ENCODE peak calls at places on chromosomes 4 and X, in ten cellular contexts. One of them, this sample, is unnamed.
A peak's percentile ranks its signal among the peaks of the same experiment; 100 is the strongest.

GRCh38 chr4:158835456-158836369 is 66.9 kb downstream of the FNIP2 start:
- DNase-seq in breast epithelium: no peak
- DNase-seq in endodermal cell: no peak
- DNase-seq in heart left ventricle: no peak
- DNase-seq in spleen: no peak
- DNase-seq in CD4-positive, alpha-beta T cell: no peak
- DNase-seq in body of pancreas: peak; percentile 36
- DNase-seq in adrenal gland: no peak
- DNase-seq in GM23338: no peak
- DNase-seq in cardiac muscle cell: no peak
- DNase-seq in this sample: peak; percentile 43

GRCh38 chr4:42391981-42392380 is 5.3 kb upstream of the SHISA3 start:
- DNase-seq in breast epithelium: no peak
- DNase-seq in endodermal cell: no peak
- DNase-seq in heart left ventricle: peak; percentile 78
- DNase-seq in spleen: no peak
- DNase-seq in CD4-positive, alpha-beta T cell: no peak
- DNase-seq in body of pancreas: no peak
- DNase-seq in adrenal gland: peak; percentile 91
- DNase-seq in GM23338: no peak
- DNase-seq in cardiac muscle cell: no peak
- DNase-seq in this sample: no peak

GRCh38 chr4:29151584-29151983 is 1568.6 kb upstream of the PCDH7 start:
- DNase-seq in breast epithelium: no peak
- DNase-seq in endodermal cell: no peak
- DNase-seq in heart left ventricle: no peak
- DNase-seq in spleen: no peak
- DNase-seq in CD4-positive, alpha-beta T cell: no peak
- DNase-seq in body of pancreas: no peak
- DNase-seq in adrenal gland: no peak
- DNase-seq in GM23338: no peak
- DNase-seq in cardiac muscle cell: no peak
- DNase-seq in this sample: no peak

GRCh38 chrX:100263650-100264049 is 146.4 kb downstream of the PCDH19 start:
- DNase-seq in breast epithelium: no peak
- DNase-seq in endodermal cell: no peak
- DNase-seq in heart left ventricle: no peak
- DNase-seq in spleen: no peak
- DNase-seq in CD4-positive, alpha-beta T cell: no peak
- DNase-seq in body of pancreas: no peak
- DNase-seq in adrenal gland: no peak
- DNase-seq in GM23338: no peak
- DNase-seq in cardiac muscle cell: no peak
- DNase-seq in this sample: no peak

GRCh38 chrX:72254835-72255234 is 16.0 kb upstream of the ERCC6L start:
- DNase-seq in breast epithelium: no peak
- DNase-seq in endodermal cell: no peak
- DNase-seq in heart left ventricle: no peak
- DNase-seq in spleen: no peak
- DNase-seq in CD4-positive, alpha-beta T cell: no peak
- DNase-seq in body of pancreas: no peak
- DNase-seq in adrenal gland: no peak
- DNase-seq in GM23338: peak; percentile 28
- DNase-seq in cardiac muscle cell: no peak
- DNase-seq in this sample: no peak

GRCh38 chrX:123854329-123854728 is 5.5 kb upstream of the XIAP start:
- DNase-seq in breast epithelium: no peak
- DNase-seq in endodermal cell: no peak
- DNase-seq in heart left ventricle: no peak
- DNase-seq in spleen: no peak
- DNase-seq in CD4-positive, alpha-beta T cell: no peak
- DNase-seq in body of pancreas: no peak
- DNase-seq in adrenal gland: no peak
- DNase-seq in GM23338: no peak
- DNase-seq in cardiac muscle cell: peak; percentile 17
- DNase-seq in this sample: no peak

GRCh38 chrX:104013606-104014005 is at the start of gene H2BW1:
- DNase-seq in breast epithelium: no peak
- DNase-seq in endodermal cell: no peak
- DNase-seq in heart left ventricle: no peak
- DNase-seq in spleen: no peak
- DNase-seq in CD4-positive, alpha-beta T cell: no peak
- DNase-seq in body of pancreas: no peak
- DNase-seq in adrenal gland: no peak
- DNase-seq in GM23338: peak; percentile 1
- DNase-seq in cardiac muscle cell: no peak
- DNase-seq in this sample: no peak

GRCh38 chr4:15906024-15906443 is 32.5 kb downstream of the FGFBP1 start:
- DNase-seq in breast epithelium: peak; percentile 30
- DNase-seq in endodermal cell: peak; percentile 93
- DNase-seq in heart left ventricle: peak; percentile 24
- DNase-seq in spleen: peak; percentile 92
- DNase-seq in CD4-positive, alpha-beta T cell: no peak
- DNase-seq in body of pancreas: peak; percentile 40
- DNase-seq in adrenal gland: no peak
- DNase-seq in GM23338: peak; percentile 75
- DNase-seq in cardiac muscle cell: no peak
- DNase-seq in this sample: peak; percentile 96

GRCh38 chrX:153494541-153495361 is at the start of gene BGN:
- DNase-seq in breast epithelium: no peak
- DNase-seq in endodermal cell: peak; percentile 81
- DNase-seq in heart left ventricle: peak; percentile 62
- DNase-seq in spleen: no peak
- DNase-seq in CD4-positive, alpha-beta T cell: no peak
- DNase-seq in body of pancreas: no peak
- DNase-seq in adrenal gland: peak; percentile 50
- DNase-seq in GM23338: peak; percentile 52
- DNase-seq in cardiac muscle cell: peak; percentile 82
- DNase-seq in this sample: peak; percentile 62

DNA sequence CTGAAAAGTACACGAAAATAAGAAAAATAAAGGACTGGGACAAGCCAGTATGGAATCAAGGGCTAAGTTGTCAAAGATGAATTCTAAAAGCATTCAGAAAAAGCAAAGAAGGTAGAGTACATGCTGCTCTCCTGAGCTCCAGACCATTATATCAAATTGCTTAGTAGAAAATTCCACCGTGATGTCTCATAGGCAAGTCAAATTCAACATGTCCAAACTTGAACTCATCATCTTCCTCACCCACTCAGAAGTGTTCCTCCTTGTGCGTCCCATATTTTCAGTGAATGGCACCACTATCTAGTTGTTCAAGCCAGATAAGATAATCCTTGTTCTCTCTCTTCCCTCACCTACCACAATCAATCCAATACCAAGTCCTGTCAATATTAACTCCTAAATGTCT is 37.5 kb upstream of the IL13RA2 start:
- DNase-seq in breast epithelium: no peak
- DNase-seq in endodermal cell: no peak
- DNase-seq in heart left ventricle: no peak
- DNase-seq in spleen: no peak
- DNase-seq in CD4-positive, alpha-beta T cell: no peak
- DNase-seq in body of pancreas: no peak
- DNase-seq in adrenal gland: no peak
- DNase-seq in GM23338: no peak
- DNase-seq in cardiac muscle cell: no peak
- DNase-seq in this sample: no peak
- H3K27me3 ChIP-seq in breast epithelium: no peaks in the 10 kb centered on the region
- H3K27me3 ChIP-seq in endodermal cell: no peaks in the 10 kb centered on the region
- H3K27me3 ChIP-seq in heart left ventricle: no peaks in the 10 kb centered on the region
- H3K27me3 ChIP-seq in spleen: peaks cover 7% of the 10 kb centered on the region
- H3K27me3 ChIP-seq in CD4-positive, alpha-beta T cell: no peaks in the 10 kb centered on the region
- H3K27me3 ChIP-seq in body of pancreas: no peaks in the 10 kb centered on the region
- H3K27me3 ChIP-seq in adrenal gland: peaks cover 19% of the 10 kb centered on the region
- H3K27me3 ChIP-seq in GM23338: no peaks in the 10 kb centered on the region
- H3K27me3 ChIP-seq in cardiac muscle cell: no peaks in the 10 kb centered on the region
- H3K27me3 ChIP-seq in this sample: no peaks in the 10 kb centered on the region

GRCh38 chr4:84167579-84167978 is 331.5 kb downstream of the NKX6-1 start:
- DNase-seq in breast epithelium: no peak
- DNase-seq in endodermal cell: peak; percentile 77
- DNase-seq in heart left ventricle: no peak
- DNase-seq in spleen: no peak
- DNase-seq in CD4-positive, alpha-beta T cell: no peak
- DNase-seq in body of pancreas: no peak
- DNase-seq in adrenal gland: no peak
- DNase-seq in GM23338: peak; percentile 71
- DNase-seq in cardiac muscle cell: no peak
- DNase-seq in this sample: peak; percentile 69
- TF ChIP-seq CTCF in breast epithelium: no peak
- TF ChIP-seq CTCF in endodermal cell: peak; percentile 77
- TF ChIP-seq CTCF in heart left ventricle: no peak
- TF ChIP-seq CTCF in spleen: no peak
- TF ChIP-seq CTCF in CD4-positive, alpha-beta T cell: no peak
- TF ChIP-seq CTCF in body of pancreas: no peak
- TF ChIP-seq CTCF in adrenal gland: no peak
- TF ChIP-seq CTCF in GM23338: peak; percentile 61
- TF ChIP-seq CTCF in cardiac muscle cell: no peak
- TF ChIP-seq CTCF in this sample: peak; percentile 72

GRCh38 chr4:1170805-1171305 is 1.5 kb downstream of the SPON2 start:
- DNase-seq in breast epithelium: no peak
- DNase-seq in endodermal cell: no peak
- DNase-seq in heart left ventricle: no peak
- DNase-seq in spleen: peak; percentile 77
- DNase-seq in CD4-positive, alpha-beta T cell: no peak
- DNase-seq in body of pancreas: peak; percentile 16
- DNase-seq in adrenal gland: no peak
- DNase-seq in GM23338: no peak
- DNase-seq in cardiac muscle cell: no peak
- DNase-seq in this sample: no peak

GRCh38 chr4:1172228-1172851 is at the start of gene SPON2:
- DNase-seq in breast epithelium: no peak
- DNase-seq in endodermal cell: peak; percentile 81
- DNase-seq in heart left ventricle: peak; percentile 70
- DNase-seq in spleen: peak; percentile 81
- DNase-seq in CD4-positive, alpha-beta T cell: no peak
- DNase-seq in body of pancreas: peak; percentile 33
- DNase-seq in adrenal gland: peak; percentile 35
- DNase-seq in GM23338: peak; percentile 62
- DNase-seq in cardiac muscle cell: peak; percentile 83
- DNase-seq in this sample: peak; percentile 56

GRCh38 chr4:1172971-1173757 is 781 bp upstream of the SPON2 start:
- DNase-seq in breast epithelium: no peak
- DNase-seq in endodermal cell: peak; percentile 63
- DNase-seq in heart left ventricle: no peak
- DNase-seq in spleen: no peak
- DNase-seq in CD4-positive, alpha-beta T cell: no peak
- DNase-seq in body of pancreas: peak; percentile 35
- DNase-seq in adrenal gland: peak; percentile 26
- DNase-seq in GM23338: peak; percentile 59
- DNase-seq in cardiac muscle cell: peak; percentile 78
- DNase-seq in this sample: peak; percentile 59

GRCh38 chr4:1170156-1170804 is 2.1 kb downstream of the SPON2 start:
- DNase-seq in breast epithelium: no peak
- DNase-seq in endodermal cell: peak; percentile 39
- DNase-seq in heart left ventricle: no peak
- DNase-seq in spleen: peak; percentile 74
- DNase-seq in CD4-positive, alpha-beta T cell: no peak
- DNase-seq in body of pancreas: no peak
- DNase-seq in adrenal gland: no peak
- DNase-seq in GM23338: no peak
- DNase-seq in cardiac muscle cell: no peak
- DNase-seq in this sample: no peak

GRCh38 chr4:1171306-1172227 is 816 bp downstream of the SPON2 start:
- DNase-seq in breast epithelium: no peak
- DNase-seq in endodermal cell: peak; percentile 82
- DNase-seq in heart left ventricle: no peak
- DNase-seq in spleen: peak; percentile 88
- DNase-seq in CD4-positive, alpha-beta T cell: peak; percentile 54
- DNase-seq in body of pancreas: peak; percentile 28
- DNase-seq in adrenal gland: peak; percentile 27
- DNase-seq in GM23338: peak; percentile 79
- DNase-seq in cardiac muscle cell: peak; percentile 45
- DNase-seq in this sample: peak; percentile 59
- H3K27me3 ChIP-seq in breast epithelium: peaks cover 8% of the 10 kb centered on the region
- H3K27me3 ChIP-seq in endodermal cell: peaks cover 78% of the 10 kb centered on the region
- H3K27me3 ChIP-seq in heart left ventricle: peaks cover 12% of the 10 kb centered on the region
- H3K27me3 ChIP-seq in spleen: peaks cover 48% of the 10 kb centered on the region
- H3K27me3 ChIP-seq in CD4-positive, alpha-beta T cell: peaks cover 31% of the 10 kb centered on the region
- H3K27me3 ChIP-seq in body of pancreas: no peaks in the 10 kb centered on the region
- H3K27me3 ChIP-seq in adrenal gland: peaks cover 22% of the 10 kb centered on the region
- H3K27me3 ChIP-seq in GM23338: peaks cover 71% of the 10 kb centered on the region
- H3K27me3 ChIP-seq in cardiac muscle cell: peaks cover 88% of the 10 kb centered on the region
- H3K27me3 ChIP-seq in this sample: peaks cover 48% of the 10 kb centered on the region

GRCh38 chr4:38724507-38724808 is 58.3 kb downstream of the TLR10 start:
- DNase-seq in breast epithelium: no peak
- DNase-seq in endodermal cell: no peak
- DNase-seq in heart left ventricle: no peak
- DNase-seq in spleen: no peak
- DNase-seq in CD4-positive, alpha-beta T cell: no peak
- DNase-seq in body of pancreas: no peak
- DNase-seq in adrenal gland: no peak
- DNase-seq in GM23338: no peak
- DNase-seq in cardiac muscle cell: no peak
- DNase-seq in this sample: no peak

GRCh38 chr4:38730830-38731646 is 51.8 kb downstream of the TLR10 start:
- DNase-seq in breast epithelium: peak; percentile 30
- DNase-seq in endodermal cell: peak; percentile 98
- DNase-seq in heart left ventricle: peak; percentile 85
- DNase-seq in spleen: peak; percentile 95
- DNase-seq in CD4-positive, alpha-beta T cell: peak; percentile 76
- DNase-seq in body of pancreas: peak; percentile 79
- DNase-seq in adrenal gland: peak; percentile 89
- DNase-seq in GM23338: peak; percentile 94
- DNase-seq in cardiac muscle cell: peak; percentile 88
- DNase-seq in this sample: peak; percentile 92

GRCh38 chr4:38723726-38724506 is 58.9 kb downstream of the TLR10 start:
- DNase-seq in breast epithelium: no peak
- DNase-seq in endodermal cell: peak; percentile 78
- DNase-seq in heart left ventricle: no peak
- DNase-seq in spleen: no peak
- DNase-seq in CD4-positive, alpha-beta T cell: no peak
- DNase-seq in body of pancreas: no peak
- DNase-seq in adrenal gland: no peak
- DNase-seq in GM23338: no peak
- DNase-seq in cardiac muscle cell: peak; percentile 52
- DNase-seq in this sample: no peak

GRCh38 chr4:38730493-38730829 is 52.3 kb downstream of the TLR10 start:
- DNase-seq in breast epithelium: no peak
- DNase-seq in endodermal cell: no peak
- DNase-seq in heart left ventricle: no peak
- DNase-seq in spleen: no peak
- DNase-seq in CD4-positive, alpha-beta T cell: no peak
- DNase-seq in body of pancreas: no peak
- DNase-seq in adrenal gland: no peak
- DNase-seq in GM23338: no peak
- DNase-seq in cardiac muscle cell: no peak
- DNase-seq in this sample: no peak

DNA sequence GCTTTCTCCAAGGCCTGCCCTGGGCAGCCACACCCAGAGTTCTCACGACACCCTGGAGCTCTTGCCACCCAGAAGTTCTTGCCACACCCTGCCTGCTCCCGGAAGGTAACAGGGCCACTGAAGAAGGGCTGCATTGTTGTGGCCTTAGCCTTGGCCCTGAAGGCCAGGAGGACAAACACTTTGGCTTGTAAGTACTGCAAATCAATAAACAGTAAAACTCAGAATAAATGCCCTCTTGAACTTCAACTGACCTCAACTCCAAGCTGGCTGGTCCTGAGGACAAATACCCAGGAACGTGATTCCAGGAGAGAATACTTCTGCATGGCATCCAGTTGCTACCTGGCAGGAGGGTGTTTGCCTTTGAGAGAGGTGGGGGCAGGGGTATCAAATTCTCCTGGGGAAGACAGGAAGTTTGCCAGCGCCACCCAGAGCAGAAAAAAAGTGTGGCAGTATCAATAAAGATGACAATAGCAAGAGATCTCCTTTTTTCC is 54.1 kb downstream of the TLR10 start:
- DNase-seq in breast epithelium: peak; percentile 63
- DNase-seq in endodermal cell: peak; percentile 80
- DNase-seq in heart left ventricle: no peak
- DNase-seq in spleen: no peak
- DNase-seq in CD4-positive, alpha-beta T cell: no peak
- DNase-seq in body of pancreas: peak; percentile 52
- DNase-seq in adrenal gland: no peak
- DNase-seq in GM23338: peak; percentile 70
- DNase-seq in cardiac muscle cell: no peak
- DNase-seq in this sample: peak; percentile 54
- TF ChIP-seq CTCF in breast epithelium: no peak
- TF ChIP-seq CTCF in endodermal cell: peak; percentile 59
- TF ChIP-seq CTCF in heart left ventricle: no peak
- TF ChIP-seq CTCF in spleen: no peak
- TF ChIP-seq CTCF in CD4-positive, alpha-beta T cell: no peak
- TF ChIP-seq CTCF in body of pancreas: peak; percentile 37
- TF ChIP-seq CTCF in adrenal gland: no peak
- TF ChIP-seq CTCF in GM23338: peak; percentile 69
- TF ChIP-seq CTCF in cardiac muscle cell: no peak
- TF ChIP-seq CTCF in this sample: peak; percentile 57